ENCODE peak calls at places on chromosome 3, in four cellular contexts. F is endodermal cell; X is stimulated activated effector memory CD8-positive, alpha-beta T cell treated with anti-CD3 and anti-CD28 coated beads, Interleukin-12 subunit alpha, Interleukin-12 subunit beta, amount 100 ng/mL, for 72 hours; R is GM04504. N is an unnamed sample.

GRCh38 chr3:42214565-42215283 is 51.3 kb downstream of the CCK start:
- DNase-seq in F (no peak), X (no peak), R (peak), N (no peak)

GRCh38 chr3:71056327-71056726 is 527.2 kb downstream of the FOXP1 start:
- DNase-seq in F (no peak), X (no peak), R (peak), N (no peak)

GRCh38 chr3:178087376-178087775 is 448.9 kb upstream of the KCNMB2 start:
- DNase-seq in F (no peak), X (no peak), R (no peak), N (no peak)

GRCh38 chr3:167032267-167032876 is 347.7 kb downstream of the ZBBX start:
- DNase-seq in F (no peak), X (no peak), R (no peak), N (no peak)

GRCh38 chr3:69565316-69565715 is 173.9 kb upstream of the MITF start:
- DNase-seq in F (no peak), X (no peak), R (no peak), N (no peak)

GRCh38 chr3:50390523-50391177 is 31.3 kb upstream of the TMEM115 start:
- DNase-seq in F (no peak), X (no peak), R (no peak), N (no peak)

GRCh38 chr3:13579089-13579488 is 30.2 kb downstream of the FBLN2 start:
- DNase-seq in F (no peak), X (no peak), R (peak), N (no peak)

GRCh38 chr3:24829632-24830229 is 335.1 kb upstream of the THRB start:
- DNase-seq in F (peak), X (no peak), R (no peak), N (peak)

GRCh38 chr3:156787926-156788663 is 38.1 kb upstream of the LEKR1 start:
- DNase-seq in F (no peak), X (no peak), R (peak), N (peak)

GRCh38 chr3:8505621-8506020 is 4.0 kb downstream of the LMCD1 start:
- DNase-seq in F (no peak), X (no peak), R (no peak), N (no peak)

GRCh38 chr3:87333393-87333892 is 57.1 kb upstream of the POU1F1 start:
- DNase-seq in F (no peak), X (no peak), R (peak), N (peak)

GRCh38 chr3:119778176-119778575 is 3.7 kb upstream of the NR1I2 start:
- DNase-seq in F (no peak), X (no peak), R (no peak), N (no peak)

GRCh38 chr3:109411547-109411946 is 74.2 kb upstream of the DPPA4 start:
- DNase-seq in F (no peak), X (no peak), R (no peak), N (no peak)

GRCh38 chr3:171585029-171585428 is 124.8 kb upstream of the TNIK start:
- DNase-seq in F (no peak), X (no peak), R (no peak), N (no peak)

GRCh38 chr3:54356299-54357037 is 234.1 kb downstream of the CACNA2D3 start:
- DNase-seq in F (peak), X (no peak), R (no peak), N (no peak)

GRCh38 chr3:49378249-49378899 is 20.2 kb upstream of the GPX1 start:
- DNase-seq in F (no peak), X (no peak), R (peak), N (no peak)

GRCh38 chr3:148500791-148501360 is 196.8 kb upstream of the AGTR1 start:
- DNase-seq in F (no peak), X (no peak), R (no peak), N (no peak)

GRCh38 chr3:164030194-164030593 is 1048.1 kb downstream of the SI start:
- DNase-seq in F (no peak), X (no peak), R (no peak), N (no peak)

GRCh38 chr3:127775398-127776109 is 46.8 kb downstream of the MGLL start:
- DNase-seq in F (peak), X (no peak), R (no peak), N (no peak)

GRCh38 chr3:139534992-139535879 is 4.3 kb downstream of the RBP1 start:
- DNase-seq in F (peak), X (no peak), R (no peak), N (no peak)

GRCh38 chr3:16056210-16056607 is 118.3 kb upstream of the GALNT15 start:
- DNase-seq in F (no peak), X (no peak), R (no peak), N (peak)

GRCh38 chr3:29466442-29466841 is 185.6 kb downstream of the RBMS3 start:
- DNase-seq in F (no peak), X (no peak), R (no peak), N (no peak)

GRCh38 chr3:31405515-31405914 is 127.2 kb upstream of the STT3B start:
- DNase-seq in F (no peak), X (no peak), R (no peak), N (no peak)

GRCh38 chr3:187498211-187498610 is 130.0 kb downstream of the RTP4 start:
- DNase-seq in F (no peak), X (no peak), R (no peak), N (no peak)

GRCh38 chr3:187669675-187670504 is at the start of gene SST:
- DNase-seq in F (peak), X (no peak), R (no peak), N (no peak)

GRCh38 chr3:86563358-86563970 is 427.5 kb downstream of the VGLL3 start:
- DNase-seq in F (no peak), X (no peak), R (peak), N (peak)

GRCh38 chr3:194161181-194162045 is 25.5 kb downstream of the HES1 start:
- DNase-seq in F (peak), X (no peak), R (no peak), N (no peak)

GRCh38 chr3:3665546-3665945 is 133.7 kb upstream of the LRRN1 start:
- DNase-seq in F (no peak), X (no peak), R (no peak), N (no peak)

GRCh38 chr3:74267126-74267525 is 347.3 kb downstream of the CNTN3 start:
- DNase-seq in F (no peak), X (no peak), R (no peak), N (no peak)

GRCh38 chr3:36877930-36878685 is 66.7 kb downstream of the TRANK1 start:
- DNase-seq in F (peak), X (no peak), R (no peak), N (no peak)

GRCh38 chr3:136343873-136344281 is 93.7 kb downstream of the PCCB start:
- DNase-seq in F (no peak), X (no peak), R (peak), N (peak)

GRCh38 chr3:100536093-100536492 is 43.7 kb downstream of the TMEM45A start:
- DNase-seq in F (no peak), X (no peak), R (no peak), N (no peak)

GRCh38 chr3:144175644-144176425 is 204.2 kb downstream of the DIPK2A start:
- DNase-seq in F (peak), X (no peak), R (no peak), N (no peak)

GRCh38 chr3:54621181-54621580 is 306.7 kb downstream of the LRTM1 start:
- DNase-seq in F (no peak), X (no peak), R (no peak), N (no peak)

GRCh38 chr3:72270072-72270611 is 485.2 kb upstream of the PROK2 start:
- DNase-seq in F (no peak), X (no peak), R (peak), N (peak)

GRCh38 chr3:134064081-134064480 is 34.4 kb upstream of the SLCO2A1 start:
- DNase-seq in F (peak), X (no peak), R (no peak), N (no peak)

GRCh38 chr3:178392553-178392952 is 143.7 kb upstream of the KCNMB2 start:
- DNase-seq in F (no peak), X (no peak), R (peak), N (no peak)

GRCh38 chr3:49788056-49788455 is 1.7 kb upstream of the IP6K1 start:
- DNase-seq in F (no peak), X (no peak), R (no peak), N (no peak)

N was measured in A549.